ENCODE peak calls at places on chromosomes 13 and 19, in five cellular contexts. One of them, this sample, is unnamed.

GRCh38 chr19:14146789-14147216 is 10.4 kb upstream of the ASF1B start:
- DNase-seq in left ventricle myocardium inferior: no peak
- DNase-seq in stomach: no peak
- DNase-seq in colonic mucosa: no peak
- DNase-seq in body of pancreas: no peak
- DNase-seq in this sample: peak

GRCh38 chr19:17333611-17334413 is 843 bp downstream of the ANO8 start:
- DNase-seq in stomach: peak
- DNase-seq in left ventricle myocardium inferior: no peak
- DNase-seq in colonic mucosa: no peak
- DNase-seq in body of pancreas: no peak
- DNase-seq in this sample: peak

GRCh38 chr19:47713046-47714021 is at the start of gene EHD2:
- DNase-seq in stomach: peak
- DNase-seq in body of pancreas: peak
- DNase-seq in colonic mucosa: peak
- DNase-seq in left ventricle myocardium inferior: peak
- DNase-seq in this sample: peak

GRCh38 chr19:48681127-48681470 is 8.3 kb upstream of the NTN5 start:
- DNase-seq in stomach: peak
- DNase-seq in body of pancreas: no peak
- DNase-seq in colonic mucosa: no peak
- DNase-seq in left ventricle myocardium inferior: no peak
- DNase-seq in this sample: peak

GRCh38 chr13:57552441-57552840 is 79.1 kb upstream of the PCDH17 start:
- DNase-seq in left ventricle myocardium inferior: no peak
- DNase-seq in stomach: no peak
- DNase-seq in colonic mucosa: no peak
- DNase-seq in body of pancreas: no peak
- DNase-seq in this sample: no peak

GRCh38 chr19:2547033-2547680 is 71.2 kb downstream of the GADD45B start:
- DNase-seq in stomach: no peak
- DNase-seq in body of pancreas: no peak
- DNase-seq in left ventricle myocardium inferior: peak
- DNase-seq in colonic mucosa: no peak
- DNase-seq in this sample: no peak

GRCh38 chr19:3129112-3129511 is 6.7 kb upstream of the GNA15 start:
- DNase-seq in stomach: no peak
- DNase-seq in colonic mucosa: no peak
- DNase-seq in left ventricle myocardium inferior: no peak
- DNase-seq in body of pancreas: no peak
- DNase-seq in this sample: peak

GRCh38 chr13:50358221-50358620 is 343.0 kb downstream of the KCNRG start:
- DNase-seq in stomach: no peak
- DNase-seq in body of pancreas: no peak
- DNase-seq in left ventricle myocardium inferior: no peak
- DNase-seq in colonic mucosa: no peak
- DNase-seq in this sample: no peak

GRCh38 chr19:14118165-14119051 is 846 bp upstream of the PRKACA start:
- DNase-seq in colonic mucosa: peak
- DNase-seq in left ventricle myocardium inferior: peak
- DNase-seq in stomach: peak
- DNase-seq in body of pancreas: peak
- DNase-seq in this sample: peak

GRCh38 chr13:103188688-103189326 is 122.6 kb upstream of the SLC10A2 start:
- DNase-seq in colonic mucosa: no peak
- DNase-seq in left ventricle myocardium inferior: no peak
- DNase-seq in body of pancreas: no peak
- DNase-seq in stomach: no peak
- DNase-seq in this sample: peak

GRCh38 chr19:35661995-35662340 is 4.3 kb upstream of the UPK1A start:
- DNase-seq in stomach: no peak
- DNase-seq in body of pancreas: no peak
- DNase-seq in colonic mucosa: no peak
- DNase-seq in left ventricle myocardium inferior: no peak
- DNase-seq in this sample: no peak

GRCh38 chr19:48970923-48971395 is 5.8 kb downstream of the FTL start:
- DNase-seq in left ventricle myocardium inferior: peak
- DNase-seq in colonic mucosa: peak
- DNase-seq in body of pancreas: peak
- DNase-seq in stomach: peak
- DNase-seq in this sample: peak

GRCh38 chr13:38686635-38687245 is at the start of gene FREM2:
- DNase-seq in colonic mucosa: peak
- DNase-seq in left ventricle myocardium inferior: no peak
- DNase-seq in stomach: peak
- DNase-seq in body of pancreas: peak
- DNase-seq in this sample: peak

GRCh38 chr13:76795701-76796695 is 90.2 kb downstream of the KCTD12 start:
- DNase-seq in left ventricle myocardium inferior: no peak
- DNase-seq in colonic mucosa: no peak
- DNase-seq in body of pancreas: no peak
- DNase-seq in stomach: no peak
- DNase-seq in this sample: peak

GRCh38 chr19:5423567-5424125 is 31.6 kb upstream of the ZNRF4 start:
- DNase-seq in stomach: no peak
- DNase-seq in left ventricle myocardium inferior: no peak
- DNase-seq in colonic mucosa: no peak
- DNase-seq in body of pancreas: no peak
- DNase-seq in this sample: no peak

GRCh38 chr13:114279770-114280169 is 1.6 kb upstream of the UPF3A start:
- DNase-seq in colonic mucosa: no peak
- DNase-seq in stomach: no peak
- DNase-seq in left ventricle myocardium inferior: no peak
- DNase-seq in body of pancreas: no peak
- DNase-seq in this sample: no peak

GRCh38 chr13:62357887-62358645 is 942.4 kb upstream of the PCDH20 start:
- DNase-seq in colonic mucosa: no peak
- DNase-seq in stomach: no peak
- DNase-seq in body of pancreas: no peak
- DNase-seq in left ventricle myocardium inferior: no peak
- DNase-seq in this sample: peak

GRCh38 chr19:23056516-23056915 is 53.5 kb upstream of the ZNF728 start:
- DNase-seq in left ventricle myocardium inferior: no peak
- DNase-seq in stomach: no peak
- DNase-seq in colonic mucosa: no peak
- DNase-seq in body of pancreas: no peak
- DNase-seq in this sample: no peak

GRCh38 chr19:35856546-35857149 is at the start of gene KIRREL2:
- DNase-seq in colonic mucosa: no peak
- DNase-seq in body of pancreas: peak
- DNase-seq in stomach: no peak
- DNase-seq in left ventricle myocardium inferior: no peak
- DNase-seq in this sample: no peak

GRCh38 chr19:6503407-6504201 is 1.5 kb upstream of the TUBB4A start:
- DNase-seq in colonic mucosa: no peak
- DNase-seq in stomach: no peak
- DNase-seq in body of pancreas: no peak
- DNase-seq in left ventricle myocardium inferior: peak
- DNase-seq in this sample: no peak

GRCh38 chr19:6499052-6499790 is 2.9 kb downstream of the TUBB4A start:
- DNase-seq in colonic mucosa: no peak
- DNase-seq in body of pancreas: no peak
- DNase-seq in stomach: no peak
- DNase-seq in left ventricle myocardium inferior: no peak
- DNase-seq in this sample: no peak

GRCh38 chr19:6498294-6499036 is 3.6 kb downstream of the TUBB4A start:
- DNase-seq in body of pancreas: no peak
- DNase-seq in left ventricle myocardium inferior: no peak
- DNase-seq in stomach: no peak
- DNase-seq in colonic mucosa: no peak
- DNase-seq in this sample: no peak

GRCh38 chr19:6500837-6501739 is 1.0 kb downstream of the TUBB4A start:
- DNase-seq in left ventricle myocardium inferior: no peak
- DNase-seq in colonic mucosa: no peak
- DNase-seq in stomach: no peak
- DNase-seq in body of pancreas: no peak
- DNase-seq in this sample: no peak

GRCh38 chr19:6501740-6502648 is at the start of gene TUBB4A:
- DNase-seq in stomach: no peak
- DNase-seq in body of pancreas: no peak
- DNase-seq in left ventricle myocardium inferior: peak
- DNase-seq in colonic mucosa: no peak
- DNase-seq in this sample: no peak
- H3K4me3 ChIP-seq in stomach: peak
- H3K4me3 ChIP-seq in body of pancreas: peak
- H3K4me3 ChIP-seq in left ventricle myocardium inferior: peak
- H3K4me3 ChIP-seq in colonic mucosa: peak
- H3K4me3 ChIP-seq in this sample: no peak

DNA sequence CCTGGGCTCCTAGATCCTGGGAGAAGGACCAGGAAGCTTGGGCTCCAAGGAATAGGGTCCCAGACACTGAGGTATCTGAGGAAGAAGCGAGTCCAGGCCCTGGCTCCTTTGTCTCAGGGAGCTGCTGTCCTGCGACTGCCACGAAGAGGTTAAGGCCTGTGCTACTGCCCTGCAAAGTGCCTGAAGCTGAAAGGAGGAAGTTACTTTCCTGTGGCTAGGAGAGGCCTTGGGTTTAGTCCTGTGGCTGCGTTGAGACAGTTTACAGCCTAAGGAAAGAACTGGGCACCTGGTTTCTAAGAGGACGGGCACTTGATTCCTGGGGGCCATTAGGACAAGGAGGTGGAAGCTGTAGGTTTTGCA is 2.8 kb downstream of the MYADM start:
- DNase-seq in stomach: peak
- DNase-seq in left ventricle myocardium inferior: no peak
- DNase-seq in colonic mucosa: peak
- DNase-seq in body of pancreas: peak
- DNase-seq in this sample: no peak
- H3K4me3 ChIP-seq in stomach: peak
- H3K4me3 ChIP-seq in left ventricle myocardium inferior: peak
- H3K4me3 ChIP-seq in colonic mucosa: peak
- H3K4me3 ChIP-seq in body of pancreas: no peak
- H3K4me3 ChIP-seq in this sample: peak

GRCh38 chr13:98509271-98510155 is 67.4 kb downstream of the STK24 start:
- DNase-seq in left ventricle myocardium inferior: peak
- DNase-seq in stomach: peak
- DNase-seq in colonic mucosa: peak
- DNase-seq in body of pancreas: no peak
- DNase-seq in this sample: peak

GRCh38 chr13:98512774-98513327 is 64.1 kb downstream of the STK24 start:
- DNase-seq in colonic mucosa: no peak
- DNase-seq in body of pancreas: no peak
- DNase-seq in left ventricle myocardium inferior: no peak
- DNase-seq in stomach: no peak
- DNase-seq in this sample: no peak

GRCh38 chr13:98508280-98509074 is 68.4 kb downstream of the STK24 start:
- DNase-seq in colonic mucosa: no peak
- DNase-seq in left ventricle myocardium inferior: no peak
- DNase-seq in body of pancreas: no peak
- DNase-seq in stomach: no peak
- DNase-seq in this sample: peak

GRCh38 chr13:98511435-98511834 is 65.5 kb downstream of the STK24 start:
- DNase-seq in colonic mucosa: no peak
- DNase-seq in left ventricle myocardium inferior: no peak
- DNase-seq in stomach: no peak
- DNase-seq in body of pancreas: no peak
- DNase-seq in this sample: no peak

DNA sequence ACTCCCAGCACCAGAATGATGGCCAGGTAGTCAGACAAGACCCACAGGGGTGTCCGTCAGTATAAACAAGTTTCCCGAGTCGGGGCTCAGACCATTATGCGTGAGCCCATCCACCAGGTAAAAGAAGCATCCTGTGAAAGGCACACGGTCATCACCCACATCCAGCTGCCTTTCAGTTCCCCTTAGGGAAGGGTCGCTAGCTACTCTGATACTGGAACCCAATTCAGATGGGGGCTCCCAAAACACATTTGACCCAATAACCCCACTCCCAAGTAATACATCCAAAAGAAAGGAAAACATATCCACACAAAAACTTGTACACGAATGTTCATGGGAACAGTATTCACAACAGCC is 66.8 kb downstream of the STK24 start:
- DNase-seq in colonic mucosa: no peak
- DNase-seq in left ventricle myocardium inferior: no peak
- DNase-seq in stomach: no peak
- DNase-seq in body of pancreas: no peak
- DNase-seq in this sample: no peak
- H3K4me3 ChIP-seq in colonic mucosa: no peak
- H3K4me3 ChIP-seq in left ventricle myocardium inferior: no peak
- H3K4me3 ChIP-seq in stomach: no peak
- H3K4me3 ChIP-seq in body of pancreas: no peak
- H3K4me3 ChIP-seq in this sample: no peak

DNA sequence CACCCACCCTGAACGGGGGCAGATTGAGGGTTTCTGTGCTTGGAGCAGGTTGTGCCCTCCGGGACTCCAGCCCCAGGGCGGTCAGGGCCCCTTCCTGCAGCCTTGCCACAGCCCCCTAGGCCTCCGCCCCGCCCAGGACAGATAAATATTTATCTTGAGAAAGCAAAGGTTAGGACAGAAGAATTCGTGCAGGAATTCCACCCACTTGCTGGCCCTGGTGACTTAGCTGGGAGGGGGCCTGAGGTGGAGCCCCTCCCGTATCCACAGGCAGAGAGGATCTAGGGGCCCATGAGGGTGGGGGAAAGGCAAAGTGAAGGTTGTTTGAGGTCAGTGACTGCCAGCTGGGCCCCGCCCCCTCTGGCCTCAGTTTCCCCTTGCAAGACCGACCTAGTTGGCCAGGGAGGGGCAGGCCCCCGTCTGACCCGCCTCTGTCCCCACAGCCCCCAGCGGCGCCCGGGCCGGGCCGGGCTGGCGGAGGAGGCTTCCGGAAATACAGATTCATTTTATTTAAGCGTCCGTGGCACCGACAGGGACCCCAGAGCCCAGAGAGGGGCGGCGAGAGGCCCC is 5.2 kb downstream of the MIDN start:
- DNase-seq in left ventricle myocardium inferior: no peak
- DNase-seq in body of pancreas: no peak
- DNase-seq in stomach: no peak
- DNase-seq in colonic mucosa: peak
- DNase-seq in this sample: no peak
- H3K4me3 ChIP-seq in left ventricle myocardium inferior: peak
- H3K4me3 ChIP-seq in body of pancreas: no peak
- H3K4me3 ChIP-seq in stomach: peak
- H3K4me3 ChIP-seq in colonic mucosa: peak
- H3K4me3 ChIP-seq in this sample: peak

DNA sequence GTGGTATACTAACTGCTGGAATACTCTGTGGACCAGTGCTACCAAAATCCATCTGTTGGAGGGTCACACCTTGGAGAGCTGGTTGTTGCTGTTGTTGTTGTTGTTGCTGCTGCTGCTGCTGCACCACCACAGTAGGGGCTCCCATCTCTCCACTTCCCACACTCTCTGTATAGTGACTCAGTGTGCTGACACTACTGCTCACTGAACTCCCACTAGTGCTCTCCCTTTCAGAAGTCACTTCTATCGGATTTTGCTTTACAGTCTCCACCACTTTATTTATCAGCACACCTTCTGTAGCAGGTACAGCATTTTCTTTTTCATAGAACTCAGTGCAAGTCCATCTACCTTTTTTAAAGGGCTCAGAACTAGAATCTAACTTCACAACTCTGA is 1.7 kb downstream of the TSC22D1 start:
- DNase-seq in left ventricle myocardium inferior: no peak
- DNase-seq in body of pancreas: no peak
- DNase-seq in stomach: no peak
- DNase-seq in colonic mucosa: no peak
- DNase-seq in this sample: no peak
- H3K4me3 ChIP-seq in left ventricle myocardium inferior: peak
- H3K4me3 ChIP-seq in body of pancreas: no peak
- H3K4me3 ChIP-seq in stomach: peak
- H3K4me3 ChIP-seq in colonic mucosa: no peak
- H3K4me3 ChIP-seq in this sample: no peak

GRCh38 chr19:41376998-41377365 is 649 bp downstream of the TMEM91 start:
- DNase-seq in colonic mucosa: no peak
- DNase-seq in stomach: no peak
- DNase-seq in body of pancreas: no peak
- DNase-seq in left ventricle myocardium inferior: no peak
- DNase-seq in this sample: no peak
- H3K4me3 ChIP-seq in colonic mucosa: peak
- H3K4me3 ChIP-seq in stomach: peak
- H3K4me3 ChIP-seq in body of pancreas: peak
- H3K4me3 ChIP-seq in left ventricle myocardium inferior: peak
- H3K4me3 ChIP-seq in this sample: peak